ENCODE peak calls at places on chromosomes 7 and 10, in five cellular contexts. J is H9, H is upper lobe of right lung, X is endodermal cell, C is fibroblast of lung. R is an unnamed sample.

GRCh38 chr7:27784399-27785053 is 44.6 kb downstream of the TAX1BP1 start:
- DNase-seq in J (no peak), H (no peak), X (no peak), C (peak; percentile 68), R (no peak)

GRCh38 chr10:133327651-133328357 is 8.9 kb downstream of the CALY start:
- DNase-seq in J (no peak), H (no peak), X (peak; percentile 58), C (no peak), R (no peak)

GRCh38 chr10:103917326-103918052 is 495 bp downstream of the STN1 start:
- DNase-seq in J (peak; percentile 42), H (peak; percentile 81), X (no peak), C (no peak), R (peak; percentile 53)

GRCh38 chr10:7410800-7411670 is at the start of gene SFMBT2:
- DNase-seq in J (peak; percentile 45), H (peak; percentile 83), X (peak; percentile 88), C (peak; percentile 89), R (peak; percentile 73)

GRCh38 chr7:77989981-77990566 is 191.5 kb downstream of the PHTF2 start:
- DNase-seq in J (peak; percentile 71), H (no peak), X (peak; percentile 87), C (no peak), R (no peak)

GRCh38 chr7:101106387-101106786 is 20.5 kb upstream of the SERPINE1 start:
- DNase-seq in J (no peak), H (no peak), X (no peak), C (no peak), R (no peak)

GRCh38 chr7:98872328-98872924 is 2.6 kb upstream of the TMEM130 start:
- DNase-seq in J (no peak), H (peak; percentile 18), X (peak; percentile 64), C (peak; percentile 26), R (no peak)

GRCh38 chr7:22725585-22725984 is 1.4 kb upstream of the IL6 start:
- DNase-seq in J (no peak), H (no peak), X (peak; percentile 52), C (peak; percentile 60), R (no peak)

GRCh38 chr7:1021931-1022330 is 22.4 kb upstream of the GPR146 start:
- DNase-seq in J (no peak), H (no peak), X (no peak), C (no peak), R (no peak)

GRCh38 chr10:79560160-79560709 is at the start of gene SFTPA2:
- DNase-seq in J (no peak), H (no peak), X (no peak), C (no peak), R (no peak)

GRCh38 chr7:50826371-50827172 is 43.9 kb upstream of the GRB10 start:
- DNase-seq in J (no peak), H (no peak), X (no peak), C (peak; percentile 74), R (no peak)

GRCh38 chr7:2968616-2969397 is 74.9 kb downstream of the CARD11 start:
- DNase-seq in J (no peak), H (peak; percentile 51), X (no peak), C (no peak), R (no peak)

GRCh38 chr10:93436577-93436976 is 45.6 kb downstream of the MYOF start:
- DNase-seq in J (no peak), H (no peak), X (no peak), C (peak; percentile 99), R (peak; percentile 70)

GRCh38 chr10:5297466-5297865 is 67.3 kb upstream of the UCN3 start:
- DNase-seq in J (no peak), H (peak; percentile 76), X (no peak), C (peak; percentile 47), R (peak; percentile 36)

GRCh38 chr10:28077889-28078288 is 79.0 kb upstream of the ODAD2 start:
- DNase-seq in J (no peak), H (no peak), X (no peak), C (no peak), R (no peak)

GRCh38 chr7:154953006-154953684 is 49.8 kb downstream of the PAXIP1 start:
- DNase-seq in J (peak; percentile 80), H (peak; percentile 85), X (peak; percentile 94), C (peak; percentile 54), R (peak; percentile 54)

GRCh38 chr7:103680161-103681144 is 234.4 kb upstream of the SLC26A5 start:
- DNase-seq in J (peak; percentile 42), H (no peak), X (peak; percentile 54), C (no peak), R (no peak)

GRCh38 chr10:75294031-75294437 is 58.3 kb upstream of the COMTD1 start:
- DNase-seq in J (no peak), H (no peak), X (no peak), C (peak; percentile 42), R (no peak)

GRCh38 chr7:27745064-27745583 is 5.2 kb downstream of the TAX1BP1 start:
- DNase-seq in J (peak; percentile 47), H (no peak), X (peak; percentile 69), C (peak; percentile 54), R (no peak)

GRCh38 chr7:16421333-16422099 is at the start of gene CRPPA:
- DNase-seq in J (peak; percentile 55), H (peak; percentile 80), X (peak; percentile 84), C (peak; percentile 53), R (peak; percentile 21)

GRCh38 chr7:119270045-119270464 is 1002.9 kb upstream of the KCND2 start:
- DNase-seq in J (peak; percentile 64), H (peak; percentile 59), X (peak; percentile 78), C (peak; percentile 77), R (no peak)

GRCh38 chr10:30445716-30446115 is 11.7 kb downstream of the MAP3K8 start:
- DNase-seq in J (no peak), H (no peak), X (no peak), C (peak; percentile 78), R (no peak)

GRCh38 chr10:18690541-18690940 is 31.3 kb downstream of the ARL5B start:
- DNase-seq in J (no peak), H (no peak), X (no peak), C (no peak), R (no peak)

GRCh38 chr10:48526371-48526821 is 78.5 kb downstream of the ARHGAP22 start:
- DNase-seq in J (peak; percentile 20), H (no peak), X (peak; percentile 51), C (peak; percentile 57), R (no peak)

GRCh38 chr10:97708976-97709745 is 4.4 kb upstream of the MARVELD1 start:
- DNase-seq in J (peak; percentile 70), H (no peak), X (peak; percentile 90), C (peak; percentile 85), R (peak; percentile 49)

GRCh38 chr10:28411136-28411460 is 108.2 kb upstream of the MPP7 start:
- DNase-seq in J (no peak), H (no peak), X (no peak), C (no peak), R (no peak)

GRCh38 chr10:110067960-110068770 is 60.4 kb downstream of the ADD3 start:
- DNase-seq in J (no peak), H (no peak), X (peak; percentile 63), C (peak; percentile 45), R (no peak)

GRCh38 chr7:80632074-80632473 is 6.4 kb upstream of the CD36 start:
- DNase-seq in J (no peak), H (no peak), X (no peak), C (peak; percentile 26), R (no peak)

GRCh38 chr7:37320140-37320839 is 128.4 kb downstream of the ELMO1 start:
- DNase-seq in J (no peak), H (no peak), X (no peak), C (peak; percentile 39), R (no peak)

GRCh38 chr10:5956146-5956914 is 21.0 kb downstream of the IL15RA start:
- DNase-seq in J (no peak), H (peak; percentile 61), X (peak; percentile 42), C (no peak), R (no peak)

GRCh38 chr7:4682621-4683042 is 537 bp downstream of the FOXK1 start:
- DNase-seq in J (peak; percentile 37), H (peak; percentile 83), X (peak; percentile 79), C (peak; percentile 55), R (peak; percentile 60)

DNA sequence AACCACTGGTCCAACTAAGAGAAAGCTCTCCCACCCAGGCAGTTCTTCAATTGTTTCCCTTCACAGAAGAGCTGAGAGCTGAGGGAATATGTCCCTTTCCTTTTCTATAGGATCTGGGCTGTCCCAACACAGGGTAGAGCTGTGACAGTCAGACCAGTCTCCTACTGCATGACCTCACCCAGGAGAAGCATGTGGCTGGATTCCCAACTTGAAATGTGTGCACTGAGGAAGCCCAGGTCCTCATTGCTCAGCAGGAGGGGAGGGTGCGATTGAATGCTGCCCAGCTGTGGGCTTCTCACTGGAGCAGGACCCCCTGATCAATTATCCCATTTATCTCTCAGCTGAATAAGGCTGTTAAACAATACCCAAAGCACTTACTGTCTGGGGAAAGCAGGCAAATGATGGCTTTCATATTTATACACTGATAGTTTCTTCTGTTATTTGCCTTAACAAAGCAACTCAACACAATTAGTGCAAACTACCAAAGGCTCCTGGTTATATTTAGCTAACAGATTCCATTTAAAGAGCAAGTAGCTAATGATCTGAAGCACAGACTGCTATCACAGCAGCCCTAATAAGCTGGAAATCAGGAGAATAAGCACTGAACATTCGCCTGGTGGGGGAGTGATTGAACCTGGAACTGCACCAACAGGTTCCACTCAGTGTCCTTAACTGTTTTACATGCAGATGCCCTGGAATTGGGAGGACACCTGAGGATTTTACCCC is 508.8 kb downstream of the CCSER2 start:
- DNase-seq in J (no peak), H (no peak), X (no peak), C (no peak), R (no peak)
- H3K27ac ChIP-seq in J (no peak overlapping the region), H (no peak overlapping the region), X (no peak overlapping the region), C (no peak overlapping the region), R (peak overlapping the region; percentile 84)

GRCh38 chr7:96778263-96778662 is 68.6 kb upstream of the SEM1 start:
- DNase-seq in J (peak; percentile 60), H (no peak), X (peak; percentile 82), C (no peak), R (no peak)
- TF ChIP-seq CTCF in J (peak; percentile 66), H (no peak), X (peak; percentile 76), C (no peak), R (no peak)

DNA sequence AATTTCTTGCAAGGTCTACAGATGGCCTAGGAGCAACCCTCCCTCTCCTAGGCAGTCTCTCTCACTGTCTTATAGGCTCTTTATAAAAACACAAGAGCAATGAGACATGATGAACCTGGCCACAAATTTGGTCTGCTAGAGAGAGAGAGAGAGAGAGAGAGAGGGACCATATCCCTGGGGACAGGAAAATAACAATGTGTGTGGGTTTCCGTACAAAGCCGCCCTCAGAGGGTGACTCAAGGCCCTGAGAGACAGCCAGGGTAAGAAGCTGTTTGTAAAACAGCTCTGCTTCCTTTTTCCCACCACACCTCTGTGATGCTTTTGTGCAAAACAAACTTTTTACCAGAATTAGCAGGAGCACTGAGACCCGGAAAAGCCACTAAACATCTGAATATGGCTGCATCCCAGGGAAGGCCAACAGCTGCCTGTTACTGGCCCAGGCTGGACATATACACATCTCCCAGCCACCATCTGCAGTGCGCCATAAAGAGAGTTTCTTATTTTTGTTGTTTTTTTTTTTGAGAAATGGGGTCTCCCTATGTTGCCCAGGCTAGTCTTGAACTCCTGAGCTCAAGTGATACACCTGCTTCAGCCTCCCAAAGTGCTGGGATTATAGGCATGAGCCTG is 18.4 kb downstream of the GIMAP5 start:
- DNase-seq in J (no peak), H (no peak), X (no peak), C (no peak), R (peak; percentile 60)
- H3K27ac ChIP-seq in J (no peak overlapping the region), H (peak overlapping the region; percentile 62), X (no peak overlapping the region), C (no peak overlapping the region), R (peak overlapping the region; percentile 87)

DNA sequence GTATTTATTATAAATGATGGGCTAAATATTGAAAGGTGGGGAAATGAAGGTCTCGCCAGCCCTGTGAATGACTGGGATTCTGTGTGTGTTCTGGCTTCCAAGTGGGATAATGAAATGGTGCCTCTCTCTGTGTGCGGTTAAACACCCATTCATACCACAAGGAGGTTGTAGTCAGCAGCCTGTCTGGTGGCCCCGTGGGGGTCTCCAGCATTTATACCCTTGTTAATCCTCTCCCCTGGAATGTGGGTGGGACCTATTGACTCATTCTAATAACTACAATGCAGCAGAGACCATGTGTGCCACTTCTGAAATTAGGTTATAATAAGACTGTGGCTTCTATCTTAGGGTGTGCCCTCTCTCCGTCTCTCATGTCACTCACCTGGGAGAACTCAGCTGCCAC is 106.6 kb downstream of the GALNT17 start:
- DNase-seq in J (no peak), H (no peak), X (no peak), C (no peak), R (no peak)
- TF ChIP-seq CTCF in J (no peak), H (no peak), X (no peak), C (no peak), R (no peak)

R was measured in heart right ventricle.